ENCODE peak calls at places on chromosomes 4 and X, in four cellular contexts. One of them, this sample, is unnamed.

GRCh38 chr4:156754832-156755570 is 216.6 kb downstream of the PDGFC start:
- DNase-seq in AG10803: peak; percentile 26
- DNase-seq in BJ: no peak
- DNase-seq in left ventricle myocardium inferior: no peak
- DNase-seq in this sample: no peak

GRCh38 chrX:136961594-136962135 is 72.1 kb downstream of the GPR101 start:
- DNase-seq in AG10803: no peak
- DNase-seq in BJ: no peak
- DNase-seq in left ventricle myocardium inferior: no peak
- DNase-seq in this sample: no peak

GRCh38 chr4:99847362-99847976 is 30.8 kb downstream of the DAPP1 start:
- DNase-seq in AG10803: no peak
- DNase-seq in BJ: no peak
- DNase-seq in left ventricle myocardium inferior: no peak
- DNase-seq in this sample: no peak

GRCh38 chr4:1376841-1377605 is 29.2 kb downstream of the NKX1-1 start:
- DNase-seq in AG10803: no peak
- DNase-seq in BJ: no peak
- DNase-seq in left ventricle myocardium inferior: peak; percentile 10
- DNase-seq in this sample: no peak

GRCh38 chr4:23091674-23092073 is 398.9 kb downstream of the GBA3 start:
- DNase-seq in AG10803: no peak
- DNase-seq in BJ: no peak
- DNase-seq in left ventricle myocardium inferior: no peak
- DNase-seq in this sample: no peak

GRCh38 chr4:150867148-150867547 is 147.9 kb downstream of the LRBA start:
- DNase-seq in AG10803: peak; percentile 79
- DNase-seq in BJ: peak; percentile 23
- DNase-seq in left ventricle myocardium inferior: no peak
- DNase-seq in this sample: peak; percentile 88

GRCh38 chrX:19810809-19811208 is 76.6 kb downstream of the SH3KBP1 start:
- DNase-seq in AG10803: peak; percentile 88
- DNase-seq in BJ: no peak
- DNase-seq in left ventricle myocardium inferior: no peak
- DNase-seq in this sample: peak; percentile 37

GRCh38 chrX:37959212-37960021 is 46.9 kb upstream of the SYTL5 start:
- DNase-seq in AG10803: no peak
- DNase-seq in BJ: no peak
- DNase-seq in left ventricle myocardium inferior: no peak
- DNase-seq in this sample: no peak

DNA sequence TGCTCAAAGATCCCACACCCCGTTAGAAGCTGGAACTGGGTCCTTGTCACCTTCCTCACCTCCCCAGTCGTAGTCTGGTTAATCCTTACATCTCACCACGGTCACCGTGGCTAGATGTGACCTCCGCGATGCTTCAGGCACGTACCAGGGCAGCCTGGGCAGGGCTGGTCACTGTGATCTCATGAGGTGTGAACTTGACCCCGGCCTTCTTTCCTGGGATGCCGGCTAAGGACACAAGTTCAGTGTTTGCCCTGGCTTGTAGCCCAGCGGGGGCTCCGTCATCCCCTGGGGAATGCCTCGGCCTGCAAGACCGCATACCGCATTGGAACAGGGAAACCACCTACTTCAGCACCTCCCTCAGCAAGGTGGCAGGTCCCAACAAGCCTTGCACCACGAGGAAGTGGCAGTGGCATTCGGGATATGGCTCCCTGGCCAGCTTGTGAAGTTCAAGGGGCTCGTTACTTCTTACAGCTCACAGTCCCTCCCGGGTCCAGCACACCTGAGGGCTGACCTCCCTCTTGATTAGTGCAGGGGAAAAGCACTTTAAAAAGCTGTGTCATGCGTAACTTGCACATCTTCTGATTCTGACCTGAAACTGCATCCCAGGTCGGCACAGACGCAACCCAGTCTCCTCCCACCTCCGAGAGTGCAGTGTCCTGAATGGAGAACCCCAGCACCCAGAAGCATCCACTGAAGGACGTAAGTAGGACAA is 25.9 kb downstream of the NOP14 start:
- DNase-seq in AG10803: no peak
- DNase-seq in BJ: no peak
- DNase-seq in left ventricle myocardium inferior: peak; percentile 18
- DNase-seq in this sample: no peak
- H3K4me3 ChIP-seq in AG10803: no peak overlapping the region
- H3K4me3 ChIP-seq in BJ: no peak overlapping the region
- H3K4me3 ChIP-seq in left ventricle myocardium inferior: no peak overlapping the region
- H3K4me3 ChIP-seq in this sample: no peak overlapping the region

GRCh38 chrX:14529288-14529989 is at the start of gene GLRA2:
- DNase-seq in AG10803: peak; percentile 5
- DNase-seq in BJ: no peak
- DNase-seq in left ventricle myocardium inferior: no peak
- DNase-seq in this sample: peak; percentile 2

GRCh38 chrX:14533867-14534266 is 4.5 kb downstream of the GLRA2 start:
- DNase-seq in AG10803: no peak
- DNase-seq in BJ: no peak
- DNase-seq in left ventricle myocardium inferior: no peak
- DNase-seq in this sample: no peak

DNA sequence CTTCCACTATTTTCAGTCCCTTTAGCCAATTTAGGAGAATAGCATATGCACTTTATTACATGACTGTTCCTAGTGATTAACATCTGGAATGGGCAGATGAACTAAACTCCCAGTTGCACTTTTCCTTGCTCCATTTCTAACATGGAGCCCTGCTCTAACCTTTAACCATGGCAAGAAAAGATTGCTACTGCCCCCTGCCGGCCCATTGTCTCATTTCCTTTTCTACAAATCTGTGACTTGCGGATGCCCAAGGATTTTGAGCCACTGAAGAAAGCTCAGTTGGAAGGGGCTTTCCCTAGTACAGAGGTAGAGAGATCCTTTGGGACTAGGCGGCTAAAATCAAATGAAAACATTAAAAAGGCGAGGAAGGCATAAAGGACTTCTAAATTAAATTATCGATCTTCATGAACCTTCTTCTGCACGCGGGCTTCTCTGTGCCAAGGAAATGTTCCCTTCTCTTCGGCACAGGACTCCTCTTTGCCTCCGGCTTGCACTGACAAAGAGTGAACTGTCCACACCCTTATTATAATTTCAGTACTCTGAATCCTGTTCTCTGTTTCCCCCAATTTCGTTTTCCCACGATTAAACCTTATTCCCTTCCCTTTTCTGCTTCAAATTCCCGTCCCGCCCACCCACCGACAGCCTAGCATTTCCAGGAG is 578 bp upstream of the GLRA2 start:
- DNase-seq in AG10803: peak; percentile 45
- DNase-seq in BJ: peak; percentile 4
- DNase-seq in left ventricle myocardium inferior: peak; percentile 18
- DNase-seq in this sample: peak; percentile 19
- H3K4me3 ChIP-seq in AG10803: peak overlapping the region; percentile 48
- H3K4me3 ChIP-seq in BJ: peak overlapping the region; percentile 36
- H3K4me3 ChIP-seq in left ventricle myocardium inferior: no peak overlapping the region
- H3K4me3 ChIP-seq in this sample: no peak overlapping the region

DNA sequence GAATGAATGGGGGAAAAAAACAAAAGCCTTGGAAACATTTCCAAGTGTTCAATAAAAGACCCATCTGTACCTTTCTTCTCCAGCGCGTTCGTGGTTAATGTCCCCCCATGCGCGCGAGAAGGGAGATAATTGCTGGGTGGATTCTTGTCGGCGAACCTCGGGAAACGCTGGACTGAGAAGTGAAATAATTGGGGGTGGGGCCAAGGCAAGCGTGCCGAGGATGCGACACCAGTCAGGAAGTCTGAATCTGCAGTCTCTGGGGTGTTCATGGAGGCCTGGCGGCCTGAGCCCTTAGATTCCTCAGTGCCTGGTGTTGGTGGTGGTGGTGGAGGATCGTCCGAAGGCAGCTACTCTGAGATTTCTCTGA is 5.3 kb upstream of the ARX start:
- DNase-seq in AG10803: no peak
- DNase-seq in BJ: no peak
- DNase-seq in left ventricle myocardium inferior: no peak
- DNase-seq in this sample: no peak
- H3K4me3 ChIP-seq in AG10803: no peak overlapping the region
- H3K4me3 ChIP-seq in BJ: no peak overlapping the region
- H3K4me3 ChIP-seq in left ventricle myocardium inferior: peak overlapping the region; percentile 36
- H3K4me3 ChIP-seq in this sample: no peak overlapping the region

GRCh38 chr4:186554485-186554884 is 882 bp downstream of the MTNR1A start:
- DNase-seq in AG10803: peak; percentile 17
- DNase-seq in BJ: no peak
- DNase-seq in left ventricle myocardium inferior: no peak
- DNase-seq in this sample: no peak
- H3K4me3 ChIP-seq in AG10803: peak overlapping the region; percentile 41
- H3K4me3 ChIP-seq in BJ: no peak overlapping the region
- H3K4me3 ChIP-seq in left ventricle myocardium inferior: peak overlapping the region; percentile 56
- H3K4me3 ChIP-seq in this sample: no peak overlapping the region

GRCh38 chr4:84126061-84126787 is 372.9 kb downstream of the NKX6-1 start:
- DNase-seq in AG10803: no peak
- DNase-seq in BJ: no peak
- DNase-seq in left ventricle myocardium inferior: no peak
- DNase-seq in this sample: no peak
- H3K4me3 ChIP-seq in AG10803: no peak overlapping the region
- H3K4me3 ChIP-seq in BJ: no peak overlapping the region
- H3K4me3 ChIP-seq in left ventricle myocardium inferior: no peak overlapping the region
- H3K4me3 ChIP-seq in this sample: no peak overlapping the region